ENCODE peak calls at places on chromosomes 1 and 21, in nine cellular contexts. One of them, this sample, is unnamed.

GRCh38 chr1:39574646-39575045 is 1.9 kb downstream of the PABPC4 start:
- DNase-seq in colonic mucosa: peak; percentile 52
- DNase-seq in lung: no peak
- DNase-seq in cardiac muscle cell: peak; percentile 38
- DNase-seq in CD4-positive, alpha-beta T cell: no peak
- DNase-seq in WTC11: no peak
- DNase-seq in mucosa of descending colon: peak; percentile 45
- DNase-seq in AG09309: no peak
- DNase-seq in kidney epithelial cell: no peak
- DNase-seq in this sample: no peak

GRCh38 chr1:221766210-221766609 is 24.3 kb upstream of the DUSP10 start:
- DNase-seq in colonic mucosa: no peak
- DNase-seq in lung: no peak
- DNase-seq in cardiac muscle cell: no peak
- DNase-seq in CD4-positive, alpha-beta T cell: no peak
- DNase-seq in WTC11: no peak
- DNase-seq in mucosa of descending colon: no peak
- DNase-seq in AG09309: peak; percentile 73
- DNase-seq in kidney epithelial cell: no peak
- DNase-seq in this sample: no peak

GRCh38 chr1:211480941-211481545 is 10.9 kb downstream of the RD3 start:
- DNase-seq in colonic mucosa: no peak
- DNase-seq in lung: no peak
- DNase-seq in cardiac muscle cell: no peak
- DNase-seq in CD4-positive, alpha-beta T cell: no peak
- DNase-seq in WTC11: no peak
- DNase-seq in mucosa of descending colon: no peak
- DNase-seq in AG09309: no peak
- DNase-seq in kidney epithelial cell: no peak
- DNase-seq in this sample: no peak

GRCh38 chr21:18620421-18620820 is 216.8 kb upstream of the TMPRSS15 start:
- DNase-seq in colonic mucosa: no peak
- DNase-seq in lung: no peak
- DNase-seq in cardiac muscle cell: no peak
- DNase-seq in CD4-positive, alpha-beta T cell: no peak
- DNase-seq in WTC11: no peak
- DNase-seq in mucosa of descending colon: no peak
- DNase-seq in AG09309: no peak
- DNase-seq in kidney epithelial cell: no peak
- DNase-seq in this sample: no peak

GRCh38 chr1:4868521-4868920 is 214.1 kb downstream of the AJAP1 start:
- DNase-seq in colonic mucosa: no peak
- DNase-seq in lung: no peak
- DNase-seq in cardiac muscle cell: no peak
- DNase-seq in CD4-positive, alpha-beta T cell: no peak
- DNase-seq in WTC11: no peak
- DNase-seq in mucosa of descending colon: no peak
- DNase-seq in AG09309: no peak
- DNase-seq in kidney epithelial cell: no peak
- DNase-seq in this sample: no peak

GRCh38 chr1:55580845-55581332 is 365.7 kb upstream of the USP24 start:
- DNase-seq in colonic mucosa: no peak
- DNase-seq in lung: no peak
- DNase-seq in cardiac muscle cell: no peak
- DNase-seq in CD4-positive, alpha-beta T cell: no peak
- DNase-seq in WTC11: no peak
- DNase-seq in mucosa of descending colon: no peak
- DNase-seq in AG09309: peak; percentile 76
- DNase-seq in kidney epithelial cell: peak; percentile 44
- DNase-seq in this sample: no peak

GRCh38 chr1:207313131-207313530 is 8.3 kb upstream of the CD55 start:
- DNase-seq in colonic mucosa: no peak
- DNase-seq in lung: no peak
- DNase-seq in cardiac muscle cell: no peak
- DNase-seq in CD4-positive, alpha-beta T cell: no peak
- DNase-seq in WTC11: no peak
- DNase-seq in mucosa of descending colon: no peak
- DNase-seq in AG09309: no peak
- DNase-seq in kidney epithelial cell: no peak
- DNase-seq in this sample: no peak

GRCh38 chr1:70090146-70090545 is 115.2 kb downstream of the LRRC40 start:
- DNase-seq in colonic mucosa: no peak
- DNase-seq in lung: no peak
- DNase-seq in cardiac muscle cell: no peak
- DNase-seq in CD4-positive, alpha-beta T cell: no peak
- DNase-seq in WTC11: no peak
- DNase-seq in mucosa of descending colon: no peak
- DNase-seq in AG09309: no peak
- DNase-seq in kidney epithelial cell: no peak
- DNase-seq in this sample: no peak

GRCh38 chr21:34517491-34518245 is 5.7 kb upstream of the KCNE1 start:
- DNase-seq in colonic mucosa: no peak
- DNase-seq in lung: no peak
- DNase-seq in cardiac muscle cell: peak; percentile 34
- DNase-seq in CD4-positive, alpha-beta T cell: no peak
- DNase-seq in WTC11: no peak
- DNase-seq in mucosa of descending colon: no peak
- DNase-seq in AG09309: no peak
- DNase-seq in kidney epithelial cell: no peak
- DNase-seq in this sample: no peak

GRCh38 chr1:19852036-19852435 is 30.2 kb upstream of the OTUD3 start:
- DNase-seq in colonic mucosa: no peak
- DNase-seq in lung: no peak
- DNase-seq in cardiac muscle cell: no peak
- DNase-seq in CD4-positive, alpha-beta T cell: no peak
- DNase-seq in WTC11: no peak
- DNase-seq in mucosa of descending colon: no peak
- DNase-seq in AG09309: no peak
- DNase-seq in kidney epithelial cell: no peak
- DNase-seq in this sample: no peak

GRCh38 chr21:41425954-41426655 is at the start of gene MX1:
- DNase-seq in colonic mucosa: peak; percentile 87
- DNase-seq in lung: peak; percentile 75
- DNase-seq in cardiac muscle cell: peak; percentile 47
- DNase-seq in CD4-positive, alpha-beta T cell: peak; percentile 95
- DNase-seq in WTC11: peak; percentile 68
- DNase-seq in mucosa of descending colon: peak; percentile 92
- DNase-seq in AG09309: no peak
- DNase-seq in kidney epithelial cell: no peak
- DNase-seq in this sample: peak; percentile 24

GRCh38 chr1:35833424-35833823 is 25.6 kb downstream of the AGO4 start:
- DNase-seq in colonic mucosa: no peak
- DNase-seq in lung: no peak
- DNase-seq in cardiac muscle cell: no peak
- DNase-seq in CD4-positive, alpha-beta T cell: no peak
- DNase-seq in WTC11: no peak
- DNase-seq in mucosa of descending colon: no peak
- DNase-seq in AG09309: no peak
- DNase-seq in kidney epithelial cell: no peak
- DNase-seq in this sample: no peak

GRCh38 chr1:48870596-48870995 is 93.9 kb upstream of the BEND5 start:
- DNase-seq in colonic mucosa: no peak
- DNase-seq in lung: no peak
- DNase-seq in cardiac muscle cell: peak; percentile 22
- DNase-seq in CD4-positive, alpha-beta T cell: no peak
- DNase-seq in WTC11: peak; percentile 26
- DNase-seq in mucosa of descending colon: no peak
- DNase-seq in AG09309: no peak
- DNase-seq in kidney epithelial cell: no peak
- DNase-seq in this sample: no peak

GRCh38 chr1:94543893-94544635 is 2.5 kb upstream of the F3 start:
- DNase-seq in colonic mucosa: no peak
- DNase-seq in lung: no peak
- DNase-seq in cardiac muscle cell: no peak
- DNase-seq in CD4-positive, alpha-beta T cell: no peak
- DNase-seq in WTC11: no peak
- DNase-seq in mucosa of descending colon: no peak
- DNase-seq in AG09309: no peak
- DNase-seq in kidney epithelial cell: no peak
- DNase-seq in this sample: no peak

GRCh38 chr1:33178836-33179439 is 2.9 kb downstream of the TRIM62 start:
- DNase-seq in colonic mucosa: no peak
- DNase-seq in lung: no peak
- DNase-seq in cardiac muscle cell: no peak
- DNase-seq in CD4-positive, alpha-beta T cell: no peak
- DNase-seq in WTC11: no peak
- DNase-seq in mucosa of descending colon: no peak
- DNase-seq in AG09309: no peak
- DNase-seq in kidney epithelial cell: no peak
- DNase-seq in this sample: no peak

GRCh38 chr1:218342091-218342490 is 3.0 kb upstream of the TGFB2 start:
- DNase-seq in colonic mucosa: no peak
- DNase-seq in lung: no peak
- DNase-seq in cardiac muscle cell: no peak
- DNase-seq in CD4-positive, alpha-beta T cell: no peak
- DNase-seq in WTC11: no peak
- DNase-seq in mucosa of descending colon: no peak
- DNase-seq in AG09309: no peak
- DNase-seq in kidney epithelial cell: no peak
- DNase-seq in this sample: no peak

GRCh38 chr1:42484382-42484781 is 21.3 kb downstream of the CCDC30 start:
- DNase-seq in colonic mucosa: no peak
- DNase-seq in lung: no peak
- DNase-seq in cardiac muscle cell: no peak
- DNase-seq in CD4-positive, alpha-beta T cell: no peak
- DNase-seq in WTC11: no peak
- DNase-seq in mucosa of descending colon: no peak
- DNase-seq in AG09309: peak; percentile 70
- DNase-seq in kidney epithelial cell: peak; percentile 60
- DNase-seq in this sample: no peak

GRCh38 chr1:205225901-205226765 is 1.6 kb upstream of the TMCC2 start:
- DNase-seq in colonic mucosa: no peak
- DNase-seq in lung: no peak
- DNase-seq in cardiac muscle cell: no peak
- DNase-seq in CD4-positive, alpha-beta T cell: no peak
- DNase-seq in WTC11: no peak
- DNase-seq in mucosa of descending colon: no peak
- DNase-seq in AG09309: no peak
- DNase-seq in kidney epithelial cell: no peak
- DNase-seq in this sample: no peak
- TF ChIP-seq CTCF in colonic mucosa: no peak
- TF ChIP-seq CTCF in lung: no peak
- TF ChIP-seq CTCF in cardiac muscle cell: no peak
- TF ChIP-seq CTCF in CD4-positive, alpha-beta T cell: no peak
- TF ChIP-seq CTCF in WTC11: no peak
- TF ChIP-seq CTCF in mucosa of descending colon: no peak
- TF ChIP-seq CTCF in AG09309: no peak
- TF ChIP-seq CTCF in kidney epithelial cell: no peak
- TF ChIP-seq CTCF in this sample: no peak

DNA sequence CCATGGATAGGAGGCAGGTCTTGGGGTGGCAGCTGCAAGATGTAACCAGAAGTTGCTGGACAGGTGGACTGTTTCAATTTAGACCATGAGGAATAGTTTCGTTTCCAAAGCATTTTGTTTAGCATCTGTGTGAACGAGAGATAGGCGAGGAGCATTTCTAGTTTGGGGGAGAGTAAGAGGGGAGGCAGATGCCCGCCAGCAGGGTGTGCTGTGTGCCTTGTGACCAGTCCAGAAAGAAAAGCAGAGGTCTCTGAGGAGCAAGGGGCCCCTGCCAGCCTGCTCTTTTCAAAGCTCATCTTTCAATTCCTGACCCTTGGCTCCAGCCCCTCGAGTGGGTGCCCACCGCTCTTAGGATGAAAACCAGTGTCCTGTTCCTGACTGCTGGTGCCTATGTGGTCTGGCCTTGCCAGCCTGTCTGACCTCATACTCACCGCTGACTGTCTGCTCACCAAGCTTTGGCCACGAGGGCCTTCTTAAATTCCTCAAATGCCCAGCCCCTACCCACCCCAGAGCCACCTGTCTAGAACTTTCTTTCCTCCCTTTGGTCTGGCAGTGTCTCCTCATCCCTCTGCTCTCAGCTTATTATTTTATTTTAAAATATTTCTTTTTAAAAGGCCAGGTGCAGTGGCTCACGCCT is 8.5 kb downstream of the SERINC2 start:
- DNase-seq in colonic mucosa: no peak
- DNase-seq in lung: no peak
- DNase-seq in cardiac muscle cell: peak; percentile 62
- DNase-seq in CD4-positive, alpha-beta T cell: no peak
- DNase-seq in WTC11: peak; percentile 65
- DNase-seq in mucosa of descending colon: no peak
- DNase-seq in AG09309: no peak
- DNase-seq in kidney epithelial cell: no peak
- DNase-seq in this sample: peak; percentile 50
- TF ChIP-seq CTCF in colonic mucosa: no peak
- TF ChIP-seq CTCF in lung: no peak
- TF ChIP-seq CTCF in cardiac muscle cell: peak; percentile 60
- TF ChIP-seq CTCF in CD4-positive, alpha-beta T cell: no peak
- TF ChIP-seq CTCF in WTC11: no peak
- TF ChIP-seq CTCF in mucosa of descending colon: no peak
- TF ChIP-seq CTCF in AG09309: peak; percentile 49
- TF ChIP-seq CTCF in kidney epithelial cell: peak; percentile 58
- TF ChIP-seq CTCF in this sample: peak; percentile 34

DNA sequence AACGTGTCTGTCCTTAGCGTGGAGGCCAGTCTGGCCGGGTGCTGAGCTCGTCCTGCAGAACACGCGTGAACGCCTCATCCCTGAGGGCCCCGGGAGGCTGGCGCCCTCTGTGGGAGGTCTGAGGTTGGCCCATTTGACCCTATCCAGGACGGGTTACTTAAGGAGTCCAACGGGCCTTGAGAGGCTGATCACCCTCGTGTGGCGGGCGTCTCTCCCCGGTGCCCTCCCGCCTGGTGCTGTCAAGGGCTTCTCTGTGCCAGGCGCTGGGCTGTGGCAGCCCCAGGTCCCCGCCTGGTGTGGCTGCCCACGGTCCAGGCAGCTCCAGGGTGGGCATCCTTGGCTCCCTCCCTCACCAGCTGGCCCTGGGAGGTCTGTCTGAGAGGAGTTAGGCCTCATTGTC is 9.7 kb downstream of the SKI start:
- DNase-seq in colonic mucosa: no peak
- DNase-seq in lung: no peak
- DNase-seq in cardiac muscle cell: no peak
- DNase-seq in CD4-positive, alpha-beta T cell: no peak
- DNase-seq in WTC11: no peak
- DNase-seq in mucosa of descending colon: peak; percentile 46
- DNase-seq in AG09309: no peak
- DNase-seq in kidney epithelial cell: no peak
- DNase-seq in this sample: no peak
- TF ChIP-seq CTCF in colonic mucosa: no peak
- TF ChIP-seq CTCF in lung: no peak
- TF ChIP-seq CTCF in cardiac muscle cell: peak; percentile 26
- TF ChIP-seq CTCF in CD4-positive, alpha-beta T cell: no peak
- TF ChIP-seq CTCF in WTC11: no peak
- TF ChIP-seq CTCF in mucosa of descending colon: no peak
- TF ChIP-seq CTCF in AG09309: peak; percentile 33
- TF ChIP-seq CTCF in kidney epithelial cell: peak; percentile 15
- TF ChIP-seq CTCF in this sample: no peak

DNA sequence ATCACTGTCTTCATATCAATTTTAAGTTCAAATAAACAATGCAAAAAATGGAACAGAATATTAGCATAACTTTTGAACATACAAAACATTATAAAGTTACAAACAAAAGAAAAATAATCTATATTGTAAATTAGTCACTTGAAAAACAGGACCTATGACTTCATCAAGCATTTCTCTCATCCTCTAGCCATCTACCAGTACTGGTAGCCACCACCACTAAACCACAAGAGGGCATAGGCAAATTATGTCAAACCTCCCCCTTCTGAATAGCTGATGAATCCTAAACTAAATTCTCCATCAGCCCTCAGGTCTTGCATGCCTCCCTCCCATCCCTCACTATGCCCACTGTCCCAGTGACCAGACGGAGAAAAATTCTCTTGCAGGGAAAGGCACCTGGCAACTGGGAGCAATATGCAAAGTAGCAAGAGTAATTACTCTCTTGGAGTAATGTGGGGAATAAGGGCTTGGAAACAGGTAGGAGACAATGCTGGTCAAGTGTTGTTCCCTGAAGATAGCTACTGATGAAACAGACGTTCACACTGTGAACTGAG is 37.1 kb downstream of the SSX2IP start:
- DNase-seq in colonic mucosa: no peak
- DNase-seq in lung: no peak
- DNase-seq in cardiac muscle cell: no peak
- DNase-seq in CD4-positive, alpha-beta T cell: no peak
- DNase-seq in WTC11: no peak
- DNase-seq in mucosa of descending colon: no peak
- DNase-seq in AG09309: no peak
- DNase-seq in kidney epithelial cell: no peak
- DNase-seq in this sample: no peak
- TF ChIP-seq CTCF in colonic mucosa: no peak
- TF ChIP-seq CTCF in lung: no peak
- TF ChIP-seq CTCF in cardiac muscle cell: no peak
- TF ChIP-seq CTCF in CD4-positive, alpha-beta T cell: no peak
- TF ChIP-seq CTCF in WTC11: no peak
- TF ChIP-seq CTCF in mucosa of descending colon: no peak
- TF ChIP-seq CTCF in AG09309: peak; percentile 21
- TF ChIP-seq CTCF in kidney epithelial cell: no peak
- TF ChIP-seq CTCF in this sample: no peak